ENCODE peak calls at places on chromosomes 2 and 18, in seven cellular contexts. D is IMR-90; X is effector memory CD4-positive, alpha-beta T cell; Y is A549; Z is fibroblast of lung; S is aorta; K is mesenchymal stem cell. H is an unnamed sample.

GRCh38 chr18:31970617-31971016 is 27.7 kb upstream of the TRAPPC8 start:
- DNase-seq in D (no peak), X (no peak), Y (no peak), Z (no peak), S (no peak), K (no peak), H (no peak)

GRCh38 chr2:88265352-88265960 is 95.3 kb downstream of the THNSL2 start:
- DNase-seq in D (peak; percentile 5), X (no peak), Y (peak; percentile 30), Z (peak; percentile 18), S (no peak), K (peak; percentile 11), H (no peak)

GRCh38 chr18:22253676-22254075 is 84.3 kb downstream of the GATA6 start:
- DNase-seq in D (no peak), X (no peak), Y (no peak), Z (no peak), S (no peak), K (no peak), H (no peak)

GRCh38 chr2:235458839-235459273 is 35.0 kb upstream of the AGAP1 start:
- DNase-seq in D (peak; percentile 26), X (no peak), Y (no peak), Z (no peak), S (no peak), K (peak; percentile 53), H (no peak)

GRCh38 chr2:219358170-219359075 is 25.9 kb upstream of the RESP18 start:
- DNase-seq in D (no peak), X (no peak), Y (peak; percentile 15), Z (no peak), S (peak; percentile 75), K (no peak), H (no peak)

GRCh38 chr18:22387787-22388186 is 29.9 kb downstream of the CTAGE1 start:
- DNase-seq in D (no peak), X (no peak), Y (no peak), Z (no peak), S (no peak), K (no peak), H (no peak)

GRCh38 chr2:54595999-54596903 is 127.2 kb upstream of the EML6 start:
- DNase-seq in D (no peak), X (no peak), Y (no peak), Z (no peak), S (no peak), K (no peak), H (no peak)

GRCh38 chr2:113822087-113822805 is 65.8 kb upstream of the SLC35F5 start:
- DNase-seq in D (peak; percentile 17), X (no peak), Y (no peak), Z (no peak), S (no peak), K (no peak), H (no peak)

GRCh38 chr2:28348921-28349320 is 43.7 kb upstream of the FOSL2 start:
- DNase-seq in D (no peak), X (no peak), Y (no peak), Z (no peak), S (no peak), K (no peak), H (no peak)

GRCh38 chr18:13973061-13973460 is 57.7 kb upstream of the MC2R start:
- DNase-seq in D (no peak), X (no peak), Y (no peak), Z (no peak), S (no peak), K (no peak), H (no peak)

GRCh38 chr2:95314964-95315611 is 17.9 kb downstream of the KCNIP3 start:
- DNase-seq in D (peak; percentile 7), X (no peak), Y (peak; percentile 45), Z (peak; percentile 50), S (no peak), K (no peak), H (peak; percentile 58)

GRCh38 chr2:120269076-120269744 is 16.6 kb downstream of the RALB start:
- DNase-seq in D (no peak), X (no peak), Y (no peak), Z (no peak), S (no peak), K (no peak), H (no peak)

GRCh38 chr2:47230418-47230817 is 75.3 kb upstream of the STPG4 start:
- DNase-seq in D (peak; percentile 29), X (no peak), Y (no peak), Z (peak; percentile 76), S (peak; percentile 86), K (peak; percentile 80), H (no peak)

GRCh38 chr2:55014962-55015939 is 35.0 kb downstream of the RTN4 start:
- DNase-seq in D (peak; percentile 65), X (no peak), Y (peak; percentile 71), Z (peak; percentile 76), S (no peak), K (peak; percentile 77), H (peak; percentile 48)

GRCh38 chr2:105487142-105488069 is 88.6 kb upstream of the FHL2 start:
- DNase-seq in D (peak; percentile 92), X (no peak), Y (no peak), Z (peak; percentile 69), S (no peak), K (peak; percentile 90), H (no peak)

GRCh38 chr18:54766631-54767030 is 61.6 kb upstream of the RAB27B start:
- DNase-seq in D (no peak), X (no peak), Y (no peak), Z (no peak), S (no peak), K (no peak), H (peak; percentile 27)

GRCh38 chr18:53408271-53408670 is 816.2 kb downstream of the MBD2 start:
- DNase-seq in D (no peak), X (no peak), Y (no peak), Z (no peak), S (no peak), K (no peak), H (no peak)

GRCh38 chr2:177906041-177906718 is 166.4 kb downstream of the PDE11A start:
- DNase-seq in D (peak; percentile 47), X (peak; percentile 13), Y (peak; percentile 38), Z (peak; percentile 33), S (peak; percentile 84), K (peak; percentile 73), H (peak; percentile 49)

GRCh38 chr2:177905640-177906039 is 166.9 kb downstream of the PDE11A start:
- DNase-seq in D (no peak), X (no peak), Y (no peak), Z (no peak), S (no peak), K (no peak), H (no peak)

GRCh38 chr2:177897278-177897677 is 175.3 kb downstream of the PDE11A start:
- DNase-seq in D (no peak), X (no peak), Y (no peak), Z (no peak), S (no peak), K (no peak), H (no peak)

GRCh38 chr2:177900091-177900490 is 172.5 kb downstream of the PDE11A start:
- DNase-seq in D (no peak), X (no peak), Y (no peak), Z (no peak), S (no peak), K (no peak), H (peak; percentile 88)

GRCh38 chr2:177902395-177903160 is 170.0 kb downstream of the PDE11A start:
- DNase-seq in D (no peak), X (no peak), Y (no peak), Z (no peak), S (no peak), K (no peak), H (no peak)
- H3K4me1 ChIP-seq in D (no peaks in the 10 kb centered on the region), X (no peaks in the 10 kb centered on the region), Y (no peaks in the 10 kb centered on the region), Z (no peaks in the 10 kb centered on the region), S (no peaks in the 10 kb centered on the region), K (no peaks in the 10 kb centered on the region), H (peaks cover 3% of the 10 kb centered on the region)

GRCh38 chr18:44826418-44827259 is 146.0 kb downstream of the SETBP1 start:
- DNase-seq in D (peak; percentile 83), X (no peak), Y (no peak), Z (peak; percentile 96), S (no peak), K (peak; percentile 94), H (peak; percentile 44)
- H3K4me1 ChIP-seq in D (peaks cover 2% of the 10 kb centered on the region), X (no peaks in the 10 kb centered on the region), Y (peaks cover 53% of the 10 kb centered on the region), Z (peaks cover 10% of the 10 kb centered on the region), S (peaks cover 3% of the 10 kb centered on the region), K (peaks cover 9% of the 10 kb centered on the region), H (peaks cover 33% of the 10 kb centered on the region)

DNA sequence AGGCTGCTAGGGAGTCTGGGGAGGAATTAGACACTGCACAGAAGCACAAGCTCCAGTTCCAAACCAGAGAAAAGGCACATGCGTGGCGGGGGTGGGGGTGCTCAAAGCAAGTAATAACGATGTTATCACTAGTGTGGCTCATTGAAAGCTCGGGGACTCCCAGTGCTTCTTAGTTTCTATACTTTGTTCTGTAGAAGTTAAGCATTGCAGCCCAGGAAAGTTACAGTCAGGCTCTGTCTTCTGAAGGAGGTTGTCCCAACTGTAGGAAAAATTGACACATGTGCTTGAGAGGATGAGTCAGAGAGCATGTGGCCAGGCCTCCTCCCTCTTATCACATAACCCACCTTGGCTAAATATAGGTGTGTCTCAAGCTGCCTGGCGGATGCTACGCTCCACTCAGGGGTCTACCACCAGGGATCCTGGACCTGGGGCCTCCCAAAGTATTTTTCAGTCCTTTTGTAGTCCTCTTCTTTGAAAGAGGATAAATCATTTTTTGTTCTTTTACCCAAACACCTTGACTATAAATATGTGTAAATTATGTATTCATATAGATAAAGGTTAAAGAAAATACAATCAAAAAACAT is 3.8 kb downstream of the GALNT5 start:
- DNase-seq in D (peak; percentile 75), X (no peak), Y (peak; percentile 70), Z (peak; percentile 52), S (no peak), K (peak; percentile 79), H (peak; percentile 86)
- H3K4me1 ChIP-seq in D (peaks cover 22% of the 10 kb centered on the region), X (no peaks in the 10 kb centered on the region), Y (peaks cover 63% of the 10 kb centered on the region), Z (peaks cover 19% of the 10 kb centered on the region), S (peaks cover 4% of the 10 kb centered on the region), K (peaks cover 15% of the 10 kb centered on the region), H (peaks cover 39% of the 10 kb centered on the region)

GRCh38 chr2:68732036-68732435 is 2.6 kb upstream of the ARHGAP25 start:
- DNase-seq in D (no peak), X (no peak), Y (no peak), Z (no peak), S (no peak), K (no peak), H (no peak)
- H3K4me1 ChIP-seq in D (peaks cover 13% of the 10 kb centered on the region), X (peaks cover 32% of the 10 kb centered on the region), Y (peaks cover 5% of the 10 kb centered on the region), Z (peaks cover 2% of the 10 kb centered on the region), S (no peaks in the 10 kb centered on the region), K (no peaks in the 10 kb centered on the region), H (peaks cover 7% of the 10 kb centered on the region)

H was measured in foreskin keratinocyte.